ENCODE peak calls at places on chromosomes 12 and 14, in eight cellular contexts. L is HepG2, Z is A549, M is right lobe of liver, F is adrenal gland, N is stomach, W is body of pancreas, Q is GM12878. K is an unnamed sample.

GRCh38 chr12:632102-632696 is 31.0 kb downstream of the NINJ2 start:
- DNase-seq in L (peak; percentile 93), Z (peak; percentile 89), M (peak; percentile 70), F (no peak), N (peak; percentile 42), W (peak; percentile 32), Q (no peak), K (no peak)

GRCh38 chr12:11782914-11783420 is 133.5 kb downstream of the ETV6 start:
- DNase-seq in L (no peak), Z (no peak), M (no peak), F (no peak), N (no peak), W (no peak), Q (no peak), K (no peak)

GRCh38 chr12:119843100-119843499 is 34.0 kb downstream of the CIT start:
- DNase-seq in L (no peak), Z (no peak), M (no peak), F (no peak), N (no peak), W (no peak), Q (no peak), K (no peak)

GRCh38 chr12:26239508-26240328 is 44.3 kb downstream of the SSPN start:
- DNase-seq in L (peak; percentile 90), Z (no peak), M (no peak), F (peak; percentile 75), N (no peak), W (peak; percentile 50), Q (no peak), K (peak; percentile 61)

GRCh38 chr12:20125259-20125919 is 242.9 kb upstream of the PDE3A start:
- DNase-seq in L (no peak), Z (no peak), M (no peak), F (no peak), N (no peak), W (no peak), Q (no peak), K (no peak)

GRCh38 chr12:1851126-1851791 is 30.9 kb downstream of the LRTM2 start:
- DNase-seq in L (no peak), Z (no peak), M (no peak), F (no peak), N (no peak), W (no peak), Q (no peak), K (no peak)

GRCh38 chr12:58814036-58814435 is 106.3 kb downstream of the LRIG3 start:
- DNase-seq in L (no peak), Z (no peak), M (no peak), F (no peak), N (no peak), W (no peak), Q (no peak), K (no peak)

GRCh38 chr14:72909163-72909562 is 15.3 kb upstream of the DPF3 start:
- DNase-seq in L (no peak), Z (no peak), M (no peak), F (no peak), N (no peak), W (no peak), Q (no peak), K (no peak)

GRCh38 chr12:63276537-63277365 is 125.8 kb upstream of the AVPR1A start:
- DNase-seq in L (peak; percentile 44), Z (no peak), M (peak; percentile 73), F (peak; percentile 79), N (peak; percentile 61), W (peak; percentile 56), Q (no peak), K (no peak)

GRCh38 chr14:67674139-67674479 is 323 bp downstream of the VTI1B start:
- DNase-seq in L (peak; percentile 62), Z (peak; percentile 80), M (peak; percentile 83), F (peak; percentile 70), N (peak; percentile 73), W (peak; percentile 71), Q (no peak), K (peak; percentile 61)

GRCh38 chr12:93712204-93712603 is 35.0 kb downstream of the CRADD start:
- DNase-seq in L (no peak), Z (no peak), M (no peak), F (no peak), N (no peak), W (no peak), Q (no peak), K (no peak)

GRCh38 chr14:68576496-68577244 is 216.2 kb downstream of the ZFP36L1 start:
- DNase-seq in L (peak; percentile 52), Z (peak; percentile 81), M (no peak), F (no peak), N (no peak), W (no peak), Q (no peak), K (no peak)

GRCh38 chr12:59370933-59371332 is 224.9 kb upstream of the SLC16A7 start:
- DNase-seq in L (no peak), Z (no peak), M (no peak), F (no peak), N (no peak), W (no peak), Q (no peak), K (no peak)

GRCh38 chr12:88820012-88820411 is 239.7 kb upstream of the KITLG start:
- DNase-seq in L (no peak), Z (no peak), M (no peak), F (no peak), N (no peak), W (no peak), Q (no peak), K (no peak)

GRCh38 chr12:55723516-55724225 is 3.5 kb downstream of the RDH5 start:
- DNase-seq in L (no peak), Z (no peak), M (no peak), F (no peak), N (no peak), W (no peak), Q (no peak), K (no peak)

GRCh38 chr12:55722948-55723347 is 2.8 kb downstream of the RDH5 start:
- DNase-seq in L (no peak), Z (no peak), M (no peak), F (no peak), N (no peak), W (no peak), Q (no peak), K (no peak)

GRCh38 chr12:55724940-55725309 is 3.9 kb downstream of the CD63 start:
- DNase-seq in L (no peak), Z (no peak), M (no peak), F (no peak), N (no peak), W (no peak), Q (no peak), K (no peak)

GRCh38 chr12:55725556-55725955 is 3.3 kb downstream of the CD63 start:
- DNase-seq in L (no peak), Z (no peak), M (no peak), F (no peak), N (no peak), W (no peak), Q (no peak), K (no peak)

DNA sequence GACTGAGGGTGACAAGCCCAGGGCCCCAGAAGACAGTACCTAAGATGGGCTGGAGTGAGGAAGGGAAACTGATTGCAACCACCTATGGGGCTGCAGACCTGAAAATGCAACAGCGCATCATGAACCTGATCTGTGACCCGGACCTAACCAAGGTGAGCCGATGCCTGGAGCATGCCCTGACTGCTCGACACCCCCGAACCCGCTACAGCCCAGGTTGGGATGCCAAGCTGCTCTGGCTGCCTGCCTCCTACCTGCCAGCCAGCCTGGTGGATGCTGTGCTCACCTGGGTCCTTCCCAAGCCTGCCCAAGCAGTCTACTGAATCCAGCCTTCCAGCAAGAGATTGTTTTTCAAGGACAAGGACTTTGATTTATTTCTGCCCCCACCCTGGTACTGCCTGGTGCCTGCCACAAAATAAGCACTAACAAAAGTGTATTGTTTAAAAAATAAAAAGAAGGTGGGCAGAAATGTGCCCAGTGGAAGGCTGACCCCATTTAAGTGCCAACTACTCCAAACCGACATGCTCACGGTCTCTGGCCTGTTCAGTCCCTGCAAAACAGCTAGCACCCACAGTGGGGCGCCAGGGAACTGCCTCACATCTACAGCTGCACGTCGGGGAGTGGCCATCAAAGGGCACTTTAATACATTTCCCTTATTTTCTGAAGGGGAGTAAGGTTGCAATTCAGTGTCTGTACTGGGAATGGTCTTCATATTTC is 4.2 kb downstream of the RDH5 start:
- DNase-seq in L (peak; percentile 60), Z (peak; percentile 70), M (no peak), F (peak; percentile 76), N (peak; percentile 76), W (peak; percentile 84), Q (no peak), K (no peak)
- TF ChIP-seq POLR2A in L (no peak), Z (no peak), M (no peak), F (peak; percentile 18), N (no peak), W (no peak), Q (peak; percentile 35), K (no peak)

GRCh38 chr12:49980501-49981158 is 7.9 kb downstream of the AQP6 start:
- DNase-seq in L (peak; percentile 51), Z (no peak), M (no peak), F (no peak), N (no peak), W (no peak), Q (no peak), K (no peak)
- H3K27ac ChIP-seq in L (peak overlapping the region; percentile 51), Z (no peak overlapping the region), M (no peak overlapping the region), F (no peak overlapping the region), N (no peak overlapping the region), W (peak overlapping the region; percentile 15), Q (no peak overlapping the region), K (no peak overlapping the region)

DNA sequence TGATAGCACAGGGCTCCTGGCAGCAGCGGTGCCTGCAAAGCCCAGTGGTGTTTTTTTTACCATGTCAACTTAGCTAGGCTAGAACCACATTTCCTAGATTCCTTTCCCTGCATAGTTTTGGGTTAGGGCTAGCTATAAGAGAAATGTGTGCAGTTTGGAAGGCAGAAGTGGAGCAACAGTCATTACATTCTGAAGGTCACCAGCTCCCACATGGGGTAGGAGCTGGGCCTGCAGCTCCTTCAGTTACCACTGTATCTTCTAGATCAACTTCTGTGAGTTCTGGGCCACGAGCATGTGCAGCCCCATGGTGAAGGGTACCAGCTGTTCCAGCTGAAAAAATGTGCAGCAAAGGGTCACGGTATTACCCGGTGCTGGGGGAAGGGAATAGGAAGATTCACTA is 2.3 kb upstream of the SLC25A3 start:
- DNase-seq in L (peak; percentile 31), Z (no peak), M (no peak), F (no peak), N (no peak), W (no peak), Q (no peak), K (no peak)
- TF ChIP-seq CTCF in L (peak; percentile 29), Z (no peak), M (no peak), F (no peak), N (no peak), W (no peak), Q (no peak), K (no peak)

DNA sequence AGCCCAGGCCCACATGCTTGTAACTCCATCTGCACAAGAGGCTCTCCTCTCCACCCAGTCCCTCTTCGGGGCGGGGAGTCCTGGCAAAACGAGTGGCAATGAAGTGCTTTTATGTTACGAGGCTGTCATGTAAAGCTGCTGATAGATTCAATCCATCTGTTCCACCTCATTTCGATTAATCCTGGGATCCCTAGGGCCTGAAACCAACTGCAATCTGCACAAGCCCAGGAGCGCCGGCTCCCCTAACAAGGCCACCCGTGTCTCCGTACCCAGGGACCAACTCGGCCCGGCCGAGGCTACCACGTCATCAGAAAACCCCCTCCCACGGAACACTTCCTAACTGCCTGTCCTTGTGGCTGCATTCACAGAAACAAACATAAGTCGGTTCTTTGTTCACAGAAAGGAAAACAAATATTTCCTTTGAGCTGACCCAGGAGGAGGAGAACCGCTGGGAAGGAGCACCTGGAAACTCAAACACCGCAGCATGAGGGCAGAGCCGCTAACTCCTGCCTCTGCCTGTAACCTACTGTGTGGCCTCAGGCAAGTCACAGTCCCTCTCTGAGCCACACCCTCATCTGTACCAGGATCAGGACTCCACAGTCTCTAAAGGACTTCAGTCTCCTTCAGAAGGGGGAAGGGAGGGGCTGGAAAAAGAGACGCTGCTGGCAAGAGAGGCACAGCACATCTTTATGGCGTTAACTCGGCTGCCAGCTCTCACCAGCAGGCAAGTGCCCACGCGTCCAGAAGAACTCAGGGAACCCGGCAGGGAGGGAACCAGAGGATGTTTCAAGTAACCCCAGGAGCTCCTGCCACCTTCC is 47.8 kb downstream of the CCDC88C start:
- DNase-seq in L (peak; percentile 59), Z (no peak), M (no peak), F (no peak), N (no peak), W (peak; percentile 48), Q (no peak), K (no peak)
- TF ChIP-seq POLR2A in L (no peak), Z (no peak), M (no peak), F (no peak), N (no peak), W (no peak), Q (no peak), K (no peak)

K was measured in uterus.